ENCODE peak calls at places on chromosomes 3 and 15, in nine cellular contexts. One of them, this sample, is unnamed.

GRCh38 chr15:93121994-93122910 is 33.2 kb upstream of the RGMA start:
- DNase-seq in Jurkat, Clone E6-1: no peak
- DNase-seq in NCI-H2081: no peak
- DNase-seq in suprapubic skin: no peak
- DNase-seq in fibroblast of mammary gland: peak
- DNase-seq in activated naive CD4-positive, alpha-beta T cell: no peak
- DNase-seq in occipital lobe: no peak
- DNase-seq in DMS153: no peak
- DNase-seq in GM03348: peak
- DNase-seq in this sample: no peak

GRCh38 chr15:85010114-85010471 is 28.4 kb downstream of the PDE8A start:
- DNase-seq in activated naive CD4-positive, alpha-beta T cell: no peak
- DNase-seq in occipital lobe: no peak
- DNase-seq in NCI-H2081: peak
- DNase-seq in GM03348: no peak
- DNase-seq in DMS153: no peak
- DNase-seq in suprapubic skin: no peak
- DNase-seq in Jurkat, Clone E6-1: no peak
- DNase-seq in fibroblast of mammary gland: no peak
- DNase-seq in this sample: no peak

GRCh38 chr15:41967506-41968206 is 4.7 kb downstream of the EHD4 start:
- DNase-seq in NCI-H2081: no peak
- DNase-seq in fibroblast of mammary gland: peak
- DNase-seq in GM03348: peak
- DNase-seq in activated naive CD4-positive, alpha-beta T cell: no peak
- DNase-seq in suprapubic skin: peak
- DNase-seq in DMS153: no peak
- DNase-seq in Jurkat, Clone E6-1: no peak
- DNase-seq in occipital lobe: no peak
- DNase-seq in this sample: peak

GRCh38 chr3:195023989-195024388 is 247.0 kb downstream of the XXYLT1 start:
- DNase-seq in activated naive CD4-positive, alpha-beta T cell: no peak
- DNase-seq in suprapubic skin: no peak
- DNase-seq in DMS153: no peak
- DNase-seq in NCI-H2081: no peak
- DNase-seq in GM03348: no peak
- DNase-seq in fibroblast of mammary gland: no peak
- DNase-seq in occipital lobe: no peak
- DNase-seq in Jurkat, Clone E6-1: no peak
- DNase-seq in this sample: no peak

GRCh38 chr15:59292393-59292792 is 80.3 kb downstream of the MYO1E start:
- DNase-seq in NCI-H2081: no peak
- DNase-seq in occipital lobe: peak
- DNase-seq in DMS153: no peak
- DNase-seq in Jurkat, Clone E6-1: no peak
- DNase-seq in suprapubic skin: no peak
- DNase-seq in activated naive CD4-positive, alpha-beta T cell: no peak
- DNase-seq in GM03348: no peak
- DNase-seq in fibroblast of mammary gland: no peak
- DNase-seq in this sample: no peak

GRCh38 chr3:16173696-16174355 is 654 bp upstream of the GALNT15 start:
- DNase-seq in GM03348: peak
- DNase-seq in occipital lobe: no peak
- DNase-seq in fibroblast of mammary gland: peak
- DNase-seq in Jurkat, Clone E6-1: no peak
- DNase-seq in DMS153: no peak
- DNase-seq in suprapubic skin: no peak
- DNase-seq in activated naive CD4-positive, alpha-beta T cell: no peak
- DNase-seq in NCI-H2081: no peak
- DNase-seq in this sample: peak

GRCh38 chr3:13937131-13937530 is 57.3 kb upstream of the WNT7A start:
- DNase-seq in fibroblast of mammary gland: no peak
- DNase-seq in NCI-H2081: no peak
- DNase-seq in GM03348: no peak
- DNase-seq in suprapubic skin: no peak
- DNase-seq in occipital lobe: no peak
- DNase-seq in activated naive CD4-positive, alpha-beta T cell: no peak
- DNase-seq in Jurkat, Clone E6-1: no peak
- DNase-seq in DMS153: no peak
- DNase-seq in this sample: no peak

GRCh38 chr3:130405956-130406355 is 60.5 kb downstream of the COL6A5 start:
- DNase-seq in suprapubic skin: no peak
- DNase-seq in NCI-H2081: no peak
- DNase-seq in Jurkat, Clone E6-1: no peak
- DNase-seq in DMS153: no peak
- DNase-seq in fibroblast of mammary gland: no peak
- DNase-seq in occipital lobe: no peak
- DNase-seq in GM03348: no peak
- DNase-seq in activated naive CD4-positive, alpha-beta T cell: no peak
- DNase-seq in this sample: no peak

GRCh38 chr15:85752591-85752990 is 42.1 kb downstream of the KLHL25 start:
- DNase-seq in NCI-H2081: no peak
- DNase-seq in GM03348: no peak
- DNase-seq in occipital lobe: no peak
- DNase-seq in activated naive CD4-positive, alpha-beta T cell: no peak
- DNase-seq in Jurkat, Clone E6-1: no peak
- DNase-seq in fibroblast of mammary gland: no peak
- DNase-seq in suprapubic skin: peak
- DNase-seq in DMS153: no peak
- DNase-seq in this sample: no peak

GRCh38 chr3:46214751-46215352 is 6.7 kb upstream of the CCR1 start:
- DNase-seq in NCI-H2081: peak
- DNase-seq in occipital lobe: no peak
- DNase-seq in Jurkat, Clone E6-1: peak
- DNase-seq in DMS153: peak
- DNase-seq in suprapubic skin: no peak
- DNase-seq in GM03348: no peak
- DNase-seq in fibroblast of mammary gland: no peak
- DNase-seq in activated naive CD4-positive, alpha-beta T cell: no peak
- DNase-seq in this sample: no peak

GRCh38 chr3:35448121-35448520 is 191.2 kb upstream of the ARPP21 start:
- DNase-seq in activated naive CD4-positive, alpha-beta T cell: no peak
- DNase-seq in NCI-H2081: no peak
- DNase-seq in fibroblast of mammary gland: no peak
- DNase-seq in DMS153: no peak
- DNase-seq in Jurkat, Clone E6-1: no peak
- DNase-seq in suprapubic skin: no peak
- DNase-seq in occipital lobe: no peak
- DNase-seq in GM03348: no peak
- DNase-seq in this sample: no peak

GRCh38 chr15:65115086-65115485 is at the start of gene UBAP1L:
- DNase-seq in GM03348: no peak
- DNase-seq in suprapubic skin: no peak
- DNase-seq in DMS153: no peak
- DNase-seq in NCI-H2081: peak
- DNase-seq in Jurkat, Clone E6-1: no peak
- DNase-seq in fibroblast of mammary gland: no peak
- DNase-seq in occipital lobe: no peak
- DNase-seq in activated naive CD4-positive, alpha-beta T cell: no peak
- DNase-seq in this sample: peak

GRCh38 chr15:87764461-87765236 is 491.9 kb downstream of the NTRK3 start:
- DNase-seq in DMS153: no peak
- DNase-seq in occipital lobe: no peak
- DNase-seq in Jurkat, Clone E6-1: no peak
- DNase-seq in activated naive CD4-positive, alpha-beta T cell: no peak
- DNase-seq in fibroblast of mammary gland: peak
- DNase-seq in suprapubic skin: no peak
- DNase-seq in GM03348: peak
- DNase-seq in NCI-H2081: no peak
- DNase-seq in this sample: peak

GRCh38 chr3:17905996-17906395 is 163.6 kb upstream of the TBC1D5 start:
- DNase-seq in fibroblast of mammary gland: no peak
- DNase-seq in occipital lobe: no peak
- DNase-seq in suprapubic skin: no peak
- DNase-seq in activated naive CD4-positive, alpha-beta T cell: no peak
- DNase-seq in GM03348: no peak
- DNase-seq in NCI-H2081: no peak
- DNase-seq in DMS153: no peak
- DNase-seq in Jurkat, Clone E6-1: peak
- DNase-seq in this sample: no peak

GRCh38 chr3:24508423-24508839 is 13.8 kb upstream of the THRB start:
- DNase-seq in activated naive CD4-positive, alpha-beta T cell: no peak
- DNase-seq in DMS153: peak
- DNase-seq in occipital lobe: no peak
- DNase-seq in suprapubic skin: no peak
- DNase-seq in GM03348: peak
- DNase-seq in Jurkat, Clone E6-1: no peak
- DNase-seq in fibroblast of mammary gland: peak
- DNase-seq in NCI-H2081: peak
- DNase-seq in this sample: no peak

GRCh38 chr3:175193815-175194518 is 334.8 kb downstream of the NAALADL2 start:
- DNase-seq in suprapubic skin: no peak
- DNase-seq in fibroblast of mammary gland: peak
- DNase-seq in NCI-H2081: no peak
- DNase-seq in occipital lobe: no peak
- DNase-seq in GM03348: peak
- DNase-seq in DMS153: no peak
- DNase-seq in Jurkat, Clone E6-1: no peak
- DNase-seq in activated naive CD4-positive, alpha-beta T cell: no peak
- DNase-seq in this sample: peak